ENCODE peak calls at places on chromosome 17, in ten cellular contexts. One of them, this sample, is unnamed.

GRCh38 chr17:71446635-71447034 is 674.2 kb upstream of the SOX9 start:
- DNase-seq in dorsolateral prefrontal cortex: no peak
- DNase-seq in gastrocnemius medialis: no peak
- DNase-seq in AG10803: no peak
- DNase-seq in astrocyte of the cerebellum: no peak
- DNase-seq in fibroblast of villous mesenchyme: no peak
- DNase-seq in heart left ventricle: no peak
- DNase-seq in cardiac muscle cell: no peak
- DNase-seq in lung: no peak
- DNase-seq in GM23338: no peak
- DNase-seq in this sample: no peak

GRCh38 chr17:64384253-64385186 is 6.1 kb downstream of the PECAM1 start:
- DNase-seq in dorsolateral prefrontal cortex: no peak
- DNase-seq in gastrocnemius medialis: no peak
- DNase-seq in AG10803: no peak
- DNase-seq in astrocyte of the cerebellum: peak; percentile 73
- DNase-seq in fibroblast of villous mesenchyme: peak; percentile 15
- DNase-seq in heart left ventricle: no peak
- DNase-seq in cardiac muscle cell: no peak
- DNase-seq in lung: no peak
- DNase-seq in GM23338: no peak
- DNase-seq in this sample: peak; percentile 55

GRCh38 chr17:63988741-63989621 is 9.2 kb upstream of the PRR29 start:
- DNase-seq in dorsolateral prefrontal cortex: no peak
- DNase-seq in gastrocnemius medialis: peak; percentile 67
- DNase-seq in AG10803: peak; percentile 18
- DNase-seq in astrocyte of the cerebellum: no peak
- DNase-seq in fibroblast of villous mesenchyme: no peak
- DNase-seq in heart left ventricle: peak; percentile 44
- DNase-seq in cardiac muscle cell: peak; percentile 64
- DNase-seq in lung: no peak
- DNase-seq in GM23338: peak; percentile 45
- DNase-seq in this sample: no peak

GRCh38 chr17:30929081-30929633 is 7.4 kb downstream of the ADAP2 start:
- DNase-seq in dorsolateral prefrontal cortex: no peak
- DNase-seq in gastrocnemius medialis: no peak
- DNase-seq in AG10803: no peak
- DNase-seq in astrocyte of the cerebellum: no peak
- DNase-seq in fibroblast of villous mesenchyme: no peak
- DNase-seq in heart left ventricle: no peak
- DNase-seq in cardiac muscle cell: no peak
- DNase-seq in lung: no peak
- DNase-seq in GM23338: no peak
- DNase-seq in this sample: no peak

GRCh38 chr17:12134587-12134986 is 113.9 kb downstream of the MAP2K4 start:
- DNase-seq in dorsolateral prefrontal cortex: no peak
- DNase-seq in gastrocnemius medialis: no peak
- DNase-seq in AG10803: no peak
- DNase-seq in astrocyte of the cerebellum: no peak
- DNase-seq in fibroblast of villous mesenchyme: no peak
- DNase-seq in heart left ventricle: no peak
- DNase-seq in cardiac muscle cell: no peak
- DNase-seq in lung: no peak
- DNase-seq in GM23338: no peak
- DNase-seq in this sample: no peak

GRCh38 chr17:62094175-62094574 is 29.1 kb upstream of the MED13 start:
- DNase-seq in dorsolateral prefrontal cortex: no peak
- DNase-seq in gastrocnemius medialis: no peak
- DNase-seq in AG10803: no peak
- DNase-seq in astrocyte of the cerebellum: no peak
- DNase-seq in fibroblast of villous mesenchyme: no peak
- DNase-seq in heart left ventricle: no peak
- DNase-seq in cardiac muscle cell: no peak
- DNase-seq in lung: no peak
- DNase-seq in GM23338: no peak
- DNase-seq in this sample: no peak

GRCh38 chr17:45296003-45296832 is 20.6 kb downstream of the MAP3K14 start:
- DNase-seq in dorsolateral prefrontal cortex: no peak
- DNase-seq in gastrocnemius medialis: no peak
- DNase-seq in AG10803: no peak
- DNase-seq in astrocyte of the cerebellum: no peak
- DNase-seq in fibroblast of villous mesenchyme: no peak
- DNase-seq in heart left ventricle: no peak
- DNase-seq in cardiac muscle cell: no peak
- DNase-seq in lung: no peak
- DNase-seq in GM23338: no peak
- DNase-seq in this sample: no peak

GRCh38 chr17:71208111-71208704 is 912.6 kb upstream of the SOX9 start:
- DNase-seq in dorsolateral prefrontal cortex: no peak
- DNase-seq in gastrocnemius medialis: no peak
- DNase-seq in AG10803: peak; percentile 78
- DNase-seq in astrocyte of the cerebellum: no peak
- DNase-seq in fibroblast of villous mesenchyme: peak; percentile 28
- DNase-seq in heart left ventricle: no peak
- DNase-seq in cardiac muscle cell: no peak
- DNase-seq in lung: no peak
- DNase-seq in GM23338: no peak
- DNase-seq in this sample: peak; percentile 83

GRCh38 chr17:41403409-41404023 is 6.1 kb upstream of the KRT31 start:
- DNase-seq in dorsolateral prefrontal cortex: no peak
- DNase-seq in gastrocnemius medialis: no peak
- DNase-seq in AG10803: no peak
- DNase-seq in astrocyte of the cerebellum: no peak
- DNase-seq in fibroblast of villous mesenchyme: no peak
- DNase-seq in heart left ventricle: no peak
- DNase-seq in cardiac muscle cell: no peak
- DNase-seq in lung: no peak
- DNase-seq in GM23338: no peak
- DNase-seq in this sample: peak; percentile 45

GRCh38 chr17:28950752-28951427 is 428 bp downstream of the PHF12 start:
- DNase-seq in dorsolateral prefrontal cortex: no peak
- DNase-seq in gastrocnemius medialis: no peak
- DNase-seq in AG10803: no peak
- DNase-seq in astrocyte of the cerebellum: no peak
- DNase-seq in fibroblast of villous mesenchyme: no peak
- DNase-seq in heart left ventricle: peak; percentile 62
- DNase-seq in cardiac muscle cell: no peak
- DNase-seq in lung: no peak
- DNase-seq in GM23338: no peak
- DNase-seq in this sample: no peak

GRCh38 chr17:73940511-73940910 is 263.0 kb upstream of the RPL38 start:
- DNase-seq in dorsolateral prefrontal cortex: no peak
- DNase-seq in gastrocnemius medialis: no peak
- DNase-seq in AG10803: no peak
- DNase-seq in astrocyte of the cerebellum: no peak
- DNase-seq in fibroblast of villous mesenchyme: no peak
- DNase-seq in heart left ventricle: no peak
- DNase-seq in cardiac muscle cell: no peak
- DNase-seq in lung: peak; percentile 16
- DNase-seq in GM23338: no peak
- DNase-seq in this sample: no peak

GRCh38 chr17:42363767-42364585 is 24.3 kb downstream of the STAT3 start:
- DNase-seq in dorsolateral prefrontal cortex: no peak
- DNase-seq in gastrocnemius medialis: no peak
- DNase-seq in AG10803: no peak
- DNase-seq in astrocyte of the cerebellum: peak; percentile 70
- DNase-seq in fibroblast of villous mesenchyme: no peak
- DNase-seq in heart left ventricle: no peak
- DNase-seq in cardiac muscle cell: no peak
- DNase-seq in lung: no peak
- DNase-seq in GM23338: no peak
- DNase-seq in this sample: peak; percentile 73

GRCh38 chr17:40315678-40316570 is 6.9 kb downstream of the RARA start:
- DNase-seq in dorsolateral prefrontal cortex: peak; percentile 23
- DNase-seq in gastrocnemius medialis: no peak
- DNase-seq in AG10803: no peak
- DNase-seq in astrocyte of the cerebellum: no peak
- DNase-seq in fibroblast of villous mesenchyme: no peak
- DNase-seq in heart left ventricle: no peak
- DNase-seq in cardiac muscle cell: no peak
- DNase-seq in lung: no peak
- DNase-seq in GM23338: no peak
- DNase-seq in this sample: no peak

GRCh38 chr17:27471321-27472269 is 15.3 kb downstream of the KSR1 start:
- DNase-seq in dorsolateral prefrontal cortex: peak; percentile 66
- DNase-seq in gastrocnemius medialis: no peak
- DNase-seq in AG10803: no peak
- DNase-seq in astrocyte of the cerebellum: no peak
- DNase-seq in fibroblast of villous mesenchyme: no peak
- DNase-seq in heart left ventricle: no peak
- DNase-seq in cardiac muscle cell: no peak
- DNase-seq in lung: no peak
- DNase-seq in GM23338: no peak
- DNase-seq in this sample: peak; percentile 31

GRCh38 chr17:60525347-60525623 is 757 bp downstream of the APPBP2 start:
- DNase-seq in dorsolateral prefrontal cortex: no peak
- DNase-seq in gastrocnemius medialis: no peak
- DNase-seq in AG10803: no peak
- DNase-seq in astrocyte of the cerebellum: no peak
- DNase-seq in fibroblast of villous mesenchyme: peak; percentile 43
- DNase-seq in heart left ventricle: no peak
- DNase-seq in cardiac muscle cell: peak; percentile 23
- DNase-seq in lung: no peak
- DNase-seq in GM23338: peak; percentile 16
- DNase-seq in this sample: peak; percentile 15

GRCh38 chr17:40541873-40542561 is 23.3 kb downstream of the CCR7 start:
- DNase-seq in dorsolateral prefrontal cortex: peak; percentile 38
- DNase-seq in gastrocnemius medialis: no peak
- DNase-seq in AG10803: peak; percentile 81
- DNase-seq in astrocyte of the cerebellum: no peak
- DNase-seq in fibroblast of villous mesenchyme: no peak
- DNase-seq in heart left ventricle: peak; percentile 79
- DNase-seq in cardiac muscle cell: no peak
- DNase-seq in lung: no peak
- DNase-seq in GM23338: no peak
- DNase-seq in this sample: no peak

DNA sequence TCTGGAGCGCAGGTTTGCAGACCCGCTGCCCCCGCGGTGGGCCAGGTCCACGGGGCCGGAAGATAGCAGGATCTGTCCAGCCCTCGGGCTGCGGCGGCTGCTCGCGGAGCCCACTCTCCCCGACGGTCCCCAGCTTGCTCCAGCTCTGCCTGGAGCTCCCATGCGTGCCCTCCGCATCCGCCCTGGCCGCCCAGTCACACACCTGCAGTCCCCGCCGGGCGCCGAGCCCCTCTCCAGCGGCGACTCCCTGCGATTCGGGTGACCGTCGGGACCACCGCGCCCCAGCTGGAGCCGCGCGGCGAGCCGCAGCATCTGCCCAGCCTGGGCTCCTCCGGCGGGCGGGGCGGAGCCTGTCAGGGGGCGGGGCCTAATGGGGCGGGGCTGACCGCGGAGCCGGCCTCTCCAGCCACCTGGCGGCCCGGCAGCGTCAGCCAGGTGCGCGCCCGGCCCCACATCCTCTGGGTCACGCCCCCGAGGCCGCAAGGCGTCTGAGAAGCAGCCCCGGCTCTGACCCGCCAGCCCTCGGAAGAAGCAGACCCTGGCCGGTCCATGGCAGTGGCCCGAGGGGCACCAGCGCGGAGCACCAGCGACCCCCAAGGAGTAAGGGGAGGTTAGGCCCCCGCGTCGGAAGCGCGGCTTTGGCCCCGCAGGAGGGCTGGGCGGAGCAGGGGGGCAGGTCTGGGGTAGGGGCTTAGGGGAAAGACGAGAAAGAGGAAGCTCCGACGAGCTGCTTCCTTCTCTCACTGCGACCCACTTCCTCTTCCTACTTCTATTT is at the start of gene PIK3R5:
- DNase-seq in dorsolateral prefrontal cortex: no peak
- DNase-seq in gastrocnemius medialis: no peak
- DNase-seq in AG10803: no peak
- DNase-seq in astrocyte of the cerebellum: no peak
- DNase-seq in fibroblast of villous mesenchyme: no peak
- DNase-seq in heart left ventricle: peak; percentile 83
- DNase-seq in cardiac muscle cell: peak; percentile 19
- DNase-seq in lung: peak; percentile 68
- DNase-seq in GM23338: peak; percentile 94
- DNase-seq in this sample: no peak
- TF ChIP-seq CTCF in dorsolateral prefrontal cortex: no peak
- TF ChIP-seq CTCF in gastrocnemius medialis: no peak
- TF ChIP-seq CTCF in AG10803: no peak
- TF ChIP-seq CTCF in astrocyte of the cerebellum: no peak
- TF ChIP-seq CTCF in fibroblast of villous mesenchyme: no peak
- TF ChIP-seq CTCF in heart left ventricle: no peak
- TF ChIP-seq CTCF in cardiac muscle cell: no peak
- TF ChIP-seq CTCF in lung: no peak
- TF ChIP-seq CTCF in GM23338: no peak
- TF ChIP-seq CTCF in this sample: no peak

GRCh38 chr17:65495255-65496060 is 66.0 kb downstream of the AXIN2 start:
- DNase-seq in dorsolateral prefrontal cortex: no peak
- DNase-seq in gastrocnemius medialis: no peak
- DNase-seq in AG10803: no peak
- DNase-seq in astrocyte of the cerebellum: no peak
- DNase-seq in fibroblast of villous mesenchyme: no peak
- DNase-seq in heart left ventricle: no peak
- DNase-seq in cardiac muscle cell: peak; percentile 23
- DNase-seq in lung: peak; percentile 47
- DNase-seq in GM23338: peak; percentile 91
- DNase-seq in this sample: peak; percentile 13
- H3K4me3 ChIP-seq in dorsolateral prefrontal cortex: peak overlapping the region; percentile 17
- H3K4me3 ChIP-seq in gastrocnemius medialis: no peak overlapping the region
- H3K4me3 ChIP-seq in AG10803: no peak overlapping the region
- H3K4me3 ChIP-seq in astrocyte of the cerebellum: no peak overlapping the region
- H3K4me3 ChIP-seq in fibroblast of villous mesenchyme: no peak overlapping the region
- H3K4me3 ChIP-seq in heart left ventricle: no peak overlapping the region
- H3K4me3 ChIP-seq in cardiac muscle cell: no peak overlapping the region
- H3K4me3 ChIP-seq in lung: no peak overlapping the region
- H3K4me3 ChIP-seq in GM23338: peak overlapping the region; percentile 43
- H3K4me3 ChIP-seq in this sample: no peak overlapping the region

DNA sequence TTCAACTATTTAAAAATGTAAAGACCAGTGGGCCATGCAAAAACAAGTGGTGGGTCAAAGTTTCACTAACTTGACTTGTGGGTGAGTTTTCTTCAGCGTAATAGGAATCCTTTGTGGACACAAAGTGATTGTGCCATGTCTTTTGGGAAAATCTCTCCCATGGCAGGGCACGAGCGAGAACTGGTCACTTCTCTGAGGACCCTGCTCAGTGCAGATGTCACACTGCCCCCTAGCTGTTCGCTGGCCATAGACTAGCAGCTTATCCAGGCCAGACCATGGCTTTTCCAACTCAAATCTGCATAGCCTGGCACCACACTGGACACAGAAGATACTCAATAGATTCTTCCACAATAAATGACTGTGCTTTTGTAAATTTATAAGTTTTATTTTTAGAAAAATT is 306.0 kb upstream of the CCL2 start:
- DNase-seq in dorsolateral prefrontal cortex: no peak
- DNase-seq in gastrocnemius medialis: no peak
- DNase-seq in AG10803: peak; percentile 2
- DNase-seq in astrocyte of the cerebellum: no peak
- DNase-seq in fibroblast of villous mesenchyme: no peak
- DNase-seq in heart left ventricle: no peak
- DNase-seq in cardiac muscle cell: peak; percentile 51
- DNase-seq in lung: no peak
- DNase-seq in GM23338: peak; percentile 81
- DNase-seq in this sample: no peak
- TF ChIP-seq CTCF in dorsolateral prefrontal cortex: no peak
- TF ChIP-seq CTCF in gastrocnemius medialis: no peak
- TF ChIP-seq CTCF in AG10803: peak; percentile 21
- TF ChIP-seq CTCF in astrocyte of the cerebellum: peak; percentile 34
- TF ChIP-seq CTCF in fibroblast of villous mesenchyme: no peak
- TF ChIP-seq CTCF in heart left ventricle: no peak
- TF ChIP-seq CTCF in cardiac muscle cell: peak; percentile 18
- TF ChIP-seq CTCF in lung: no peak
- TF ChIP-seq CTCF in GM23338: peak; percentile 85
- TF ChIP-seq CTCF in this sample: no peak

GRCh38 chr17:48997827-48998556 is 807 bp downstream of the IGF2BP1 start:
- DNase-seq in dorsolateral prefrontal cortex: no peak
- DNase-seq in gastrocnemius medialis: no peak
- DNase-seq in AG10803: peak; percentile 34
- DNase-seq in astrocyte of the cerebellum: no peak
- DNase-seq in fibroblast of villous mesenchyme: no peak
- DNase-seq in heart left ventricle: no peak
- DNase-seq in cardiac muscle cell: no peak
- DNase-seq in lung: no peak
- DNase-seq in GM23338: peak; percentile 38
- DNase-seq in this sample: no peak
- H3K4me3 ChIP-seq in dorsolateral prefrontal cortex: no peak overlapping the region
- H3K4me3 ChIP-seq in gastrocnemius medialis: peak overlapping the region; percentile 28
- H3K4me3 ChIP-seq in AG10803: peak overlapping the region; percentile 79
- H3K4me3 ChIP-seq in astrocyte of the cerebellum: peak overlapping the region; percentile 79
- H3K4me3 ChIP-seq in fibroblast of villous mesenchyme: peak overlapping the region; percentile 85
- H3K4me3 ChIP-seq in heart left ventricle: no peak overlapping the region
- H3K4me3 ChIP-seq in cardiac muscle cell: peak overlapping the region; percentile 96
- H3K4me3 ChIP-seq in lung: no peak overlapping the region
- H3K4me3 ChIP-seq in GM23338: peak overlapping the region; percentile 78
- H3K4me3 ChIP-seq in this sample: peak overlapping the region; percentile 88

This sample was measured in astrocyte of the spinal cord.